ENCODE peak calls at places on chromosomes 16 and 17, in six cellular contexts. M is pancreas, K is prostate gland, N is lower lobe of right lung, W is psoas muscle, J is Panc1. P is an unnamed sample. For H3K4me1, the result is how much of the 10 kb centered on the place peaks cover.

GRCh38 chr17:51461578-51462004 is 201.2 kb downstream of the UTP18 start:
- DNase-seq in M (peak), N (peak), W (peak), J (peak), K (peak), P (peak)

GRCh38 chr16:24396350-24397271 is 140.5 kb downstream of the CACNG3 start:
- DNase-seq in W (no peak), J (no peak), K (no peak), M (no peak), N (no peak), P (peak)

GRCh38 chr17:34306466-34306865 is 12.8 kb upstream of the CCL8 start:
- DNase-seq in N (no peak), K (no peak), M (no peak), W (no peak), J (no peak), P (peak)

GRCh38 chr16:68636818-68637217 is 8.3 kb upstream of the CDH3 start:
- DNase-seq in W (no peak), J (no peak), K (no peak), N (no peak), M (no peak), P (no peak)

GRCh38 chr17:40499551-40500189 is 1.8 kb downstream of the TNS4 start:
- DNase-seq in K (peak), W (peak), M (peak), N (peak), J (no peak), P (peak)

GRCh38 chr16:22023505-22023904 is 15.6 kb downstream of the MOSMO start:
- DNase-seq in J (no peak), W (no peak), M (no peak), K (no peak), N (no peak), P (no peak)

GRCh38 chr17:3766783-3767182 is 34.2 kb downstream of the ITGAE start:
- DNase-seq in N (no peak), M (no peak), W (no peak), K (no peak), J (no peak), P (no peak)

GRCh38 chr16:64412578-64413280 is 709.1 kb downstream of the CDH11 start:
- DNase-seq in K (no peak), W (no peak), J (no peak), N (no peak), M (no peak), P (no peak)

GRCh38 chr17:65156835-65157565 is 19.8 kb downstream of the RGS9 start:
- DNase-seq in N (no peak), W (no peak), K (no peak), J (no peak), M (no peak), P (no peak)

GRCh38 chr17:75688209-75688771 is 21.2 kb downstream of the SAP30BP start:
- DNase-seq in M (peak), K (no peak), W (no peak), N (no peak), J (no peak), P (peak)

GRCh38 chr17:1627219-1627986 is 1.2 kb downstream of the SLC43A2 start:
- DNase-seq in K (no peak), W (peak), N (peak), M (no peak), J (no peak), P (no peak)

GRCh38 chr16:50611332-50611934 is 63.2 kb downstream of the NKD1 start:
- DNase-seq in M (peak), J (no peak), K (no peak), W (no peak), N (no peak), P (peak)

GRCh38 chr17:37779554-37779953 is 34.7 kb upstream of the HNF1B start:
- DNase-seq in W (no peak), K (no peak), N (no peak), J (no peak), M (no peak), P (no peak)

GRCh38 chr17:74525781-74526288 is 5.4 kb downstream of the CD300LB start:
- DNase-seq in J (no peak), N (no peak), K (no peak), M (no peak), W (no peak), P (no peak)

GRCh38 chr17:48553837-48554236 is 8.9 kb upstream of the HOXB2 start:
- DNase-seq in M (no peak), N (no peak), K (no peak), W (no peak), J (no peak), P (no peak)

GRCh38 chr17:67435122-67435521 is 58.0 kb downstream of the PITPNC1 start:
- DNase-seq in W (no peak), K (no peak), J (no peak), N (no peak), M (no peak), P (peak)

GRCh38 chr16:3112881-3113574 is 642 bp downstream of the ZNF205 start:
- DNase-seq in K (no peak), M (peak), N (no peak), W (no peak), J (no peak), P (no peak)

GRCh38 chr17:6098466-6099180 is 28.4 kb downstream of the WSCD1 start:
- DNase-seq in M (no peak), K (no peak), N (no peak), J (no peak), W (peak), P (peak)

GRCh38 chr16:58506241-58507194 is 6.6 kb downstream of the NDRG4 start:
- DNase-seq in W (peak), M (no peak), K (no peak), J (no peak), N (peak), P (no peak)

GRCh38 chr17:41519501-41520224 is 973 bp upstream of the KRT15 start:
- DNase-seq in N (no peak), M (peak), W (peak), J (no peak), K (peak), P (no peak)

GRCh38 chr16:57634171-57634570 is 5.7 kb downstream of the ADGRG1 start:
- DNase-seq in N (no peak), W (no peak), M (peak), J (no peak), K (no peak), P (no peak)

GRCh38 chr17:40399185-40399584 is 18.5 kb downstream of the TOP2A start:
- DNase-seq in N (no peak), W (no peak), M (no peak), J (peak), K (no peak), P (peak)

GRCh38 chr16:31714899-31715504 is 158.6 kb upstream of the ZNF267 start:
- DNase-seq in M (no peak), K (no peak), N (no peak), J (no peak), W (no peak), P (no peak)

GRCh38 chr16:31409433-31409832 is 16.3 kb downstream of the ITGAD start:
- DNase-seq in J (no peak), W (no peak), M (no peak), K (no peak), N (no peak), P (no peak)

GRCh38 chr17:65366102-65366844 is 195.2 kb downstream of the AXIN2 start:
- DNase-seq in J (no peak), K (no peak), M (no peak), N (no peak), W (no peak), P (no peak)

GRCh38 chr16:57795431-57795878 is 6.8 kb downstream of the KIFC3 start:
- DNase-seq in J (peak), W (no peak), K (peak), M (peak), N (peak), P (peak)

GRCh38 chr16:647173-647902 is 1.8 kb upstream of the WDR90 start:
- DNase-seq in J (no peak), N (no peak), M (peak), W (no peak), K (no peak), P (no peak)

GRCh38 chr16:85479972-85480726 is 133.0 kb upstream of the GSE1 start:
- DNase-seq in K (peak), J (no peak), M (no peak), N (peak), W (no peak), P (peak)

GRCh38 chr17:44219636-44220210 is at the start of gene UBTF:
- DNase-seq in N (peak), K (peak), W (peak), J (no peak), M (peak), P (peak)

GRCh38 chr17:58487589-58488427 is at the start of gene HSF5:
- DNase-seq in J (no peak), M (peak), N (peak), W (peak), K (no peak), P (no peak)

GRCh38 chr17:78114831-78115723 is 13.5 kb downstream of the TMC6 start:
- DNase-seq in W (peak), M (peak), J (no peak), N (no peak), K (peak), P (no peak)

GRCh38 chr16:14097182-14097951 is 26.2 kb downstream of the MRTFB start:
- DNase-seq in K (peak), M (no peak), J (no peak), W (no peak), N (no peak), P (no peak)

GRCh38 chr16:23949630-23950290 is 114.0 kb downstream of the PRKCB start:
- DNase-seq in K (no peak), W (no peak), J (no peak), M (no peak), N (peak), P (no peak)

GRCh38 chr16:19685176-19685575 is 32.9 kb downstream of the KNOP1 start:
- DNase-seq in M (no peak), K (no peak), N (no peak), W (no peak), J (no peak), P (no peak)

GRCh38 chr16:67164599-67165061 is at the start of gene HSF4:
- DNase-seq in K (peak), J (no peak), M (peak), N (peak), W (peak), P (peak)

GRCh38 chr16:67167588-67167987 is 2.8 kb upstream of the NOL3 start:
- DNase-seq in K (no peak), W (no peak), J (no peak), M (peak), N (no peak), P (no peak)

GRCh38 chr16:67165121-67166034 is 833 bp downstream of the HSF4 start:
- DNase-seq in N (no peak), M (peak), J (no peak), W (no peak), K (no peak), P (peak)

GRCh38 chr16:67166035-67166882 is 1.7 kb downstream of the HSF4 start:
- DNase-seq in M (peak), N (no peak), K (no peak), J (no peak), W (no peak), P (no peak)

GRCh38 chr16:67166883-67167168 is 2.3 kb downstream of the HSF4 start:
- DNase-seq in W (no peak), M (no peak), K (no peak), J (no peak), N (no peak), P (no peak)
- TF ChIP-seq CTCF in W (no peak), M (no peak), K (no peak), J (no peak), N (no peak), P (no peak)

GRCh38 chr16:89482824-89483220 is 7.5 kb downstream of the ANKRD11 start:
- DNase-seq in J (no peak), K (no peak), M (no peak), W (no peak), N (no peak), P (no peak)
- H3K4me1 ChIP-seq in J (half or more), K (under half), M (under half), W (half or more), N (half or more), P (under half)

GRCh38 chr16:16099320-16099719 is 124.0 kb downstream of the ABCC6 start:
- DNase-seq in J (no peak), W (no peak), K (peak), M (peak), N (no peak), P (no peak)

GRCh38 chr16:16095646-16096045 is 127.6 kb downstream of the ABCC6 start:
- DNase-seq in K (no peak), J (no peak), N (no peak), W (no peak), M (no peak), P (no peak)

GRCh38 chr16:16096858-16097213 is 126.5 kb downstream of the ABCC6 start:
- DNase-seq in W (no peak), K (no peak), J (no peak), N (no peak), M (no peak), P (no peak)

GRCh38 chr16:16093625-16094332 is 129.5 kb downstream of the ABCC6 start:
- DNase-seq in W (no peak), M (no peak), K (no peak), N (no peak), J (no peak), P (no peak)

GRCh38 chr16:16096161-16096857 is 127.0 kb downstream of the ABCC6 start:
- DNase-seq in J (no peak), W (no peak), N (no peak), M (no peak), K (peak), P (peak)
- TF ChIP-seq CTCF in J (no peak), W (no peak), N (no peak), M (no peak), K (no peak), P (peak)

DNA sequence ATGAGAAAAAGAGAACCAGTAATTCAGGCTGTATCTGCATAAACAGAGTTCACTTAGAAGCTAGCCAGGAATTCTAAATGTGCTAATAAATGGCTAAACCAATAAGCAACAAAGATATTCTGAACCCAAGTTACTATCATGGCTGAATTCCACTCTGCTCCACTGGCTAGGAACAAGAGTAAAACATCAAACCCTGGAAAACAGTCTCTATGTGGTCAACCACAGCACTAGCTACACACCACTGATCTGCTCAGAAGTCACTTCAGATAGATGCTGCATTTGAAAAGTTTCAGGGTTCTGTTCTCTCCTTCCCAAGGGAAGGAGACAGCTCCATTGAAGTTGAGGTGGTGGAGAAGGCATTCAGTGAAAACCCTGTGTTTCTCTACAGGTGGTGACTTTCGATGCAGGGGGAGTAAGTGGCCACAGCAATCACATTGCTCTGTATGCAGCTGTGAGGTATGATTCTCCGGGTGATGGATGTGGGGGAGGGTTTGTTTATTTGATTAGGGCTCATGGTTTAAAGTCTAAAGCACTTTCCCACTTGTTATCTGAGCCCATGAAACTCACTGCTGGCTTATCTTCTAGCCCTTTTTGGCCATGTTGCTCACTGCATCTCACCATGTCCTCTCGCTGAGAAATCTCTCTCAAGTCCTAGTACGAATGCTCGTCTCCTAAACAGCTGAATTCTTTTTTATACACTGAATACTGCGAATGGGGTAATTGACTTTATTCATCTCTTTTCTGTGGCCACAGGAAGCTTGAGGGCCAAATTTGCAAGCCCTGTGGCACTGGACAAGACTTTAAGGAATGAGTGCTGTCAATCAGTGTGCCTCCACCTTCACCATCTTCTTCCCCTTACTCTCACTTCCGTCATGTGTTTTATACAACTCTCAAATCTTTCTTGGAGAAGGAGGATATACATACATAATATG is 39.8 kb downstream of the CENPV start:
- DNase-seq in K (no peak), M (no peak), W (no peak), N (no peak), J (no peak), P (no peak)
- H3K4me1 ChIP-seq in K (under half), M (under half), W (under half), N (under half), J (under half), P (under half)

GRCh38 chr17:17813055-17813724 is 23.6 kb downstream of the SREBF1 start:
- DNase-seq in J (no peak), K (no peak), N (no peak), M (peak), W (no peak), P (no peak)
- TF ChIP-seq CTCF in J (no peak), K (no peak), N (no peak), M (no peak), W (no peak), P (no peak)

DNA sequence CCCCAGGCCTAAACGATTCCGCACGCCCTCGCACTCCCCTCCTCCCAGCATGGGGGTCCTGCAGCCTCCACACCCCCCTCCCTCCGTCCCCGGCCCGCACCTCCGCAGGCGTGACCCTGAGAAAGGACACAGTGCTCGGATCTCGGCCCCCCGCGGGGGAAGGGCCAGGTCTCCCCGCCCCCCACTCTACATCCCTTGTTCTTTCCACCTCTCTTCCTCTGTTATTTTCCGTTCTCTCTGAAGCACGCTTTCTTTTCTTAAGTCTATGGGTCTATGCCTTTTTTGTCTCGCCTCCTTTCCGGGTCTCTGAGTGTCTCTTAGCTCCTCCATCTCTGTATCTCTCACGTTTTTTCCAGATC is 2.0 kb upstream of the HES7 start:
- DNase-seq in W (peak), N (no peak), K (peak), J (no peak), M (peak), P (peak)
- H3K4me1 ChIP-seq in W (under half), N (half or more), K (under half), J (under half), M (under half), P (under half)

DNA sequence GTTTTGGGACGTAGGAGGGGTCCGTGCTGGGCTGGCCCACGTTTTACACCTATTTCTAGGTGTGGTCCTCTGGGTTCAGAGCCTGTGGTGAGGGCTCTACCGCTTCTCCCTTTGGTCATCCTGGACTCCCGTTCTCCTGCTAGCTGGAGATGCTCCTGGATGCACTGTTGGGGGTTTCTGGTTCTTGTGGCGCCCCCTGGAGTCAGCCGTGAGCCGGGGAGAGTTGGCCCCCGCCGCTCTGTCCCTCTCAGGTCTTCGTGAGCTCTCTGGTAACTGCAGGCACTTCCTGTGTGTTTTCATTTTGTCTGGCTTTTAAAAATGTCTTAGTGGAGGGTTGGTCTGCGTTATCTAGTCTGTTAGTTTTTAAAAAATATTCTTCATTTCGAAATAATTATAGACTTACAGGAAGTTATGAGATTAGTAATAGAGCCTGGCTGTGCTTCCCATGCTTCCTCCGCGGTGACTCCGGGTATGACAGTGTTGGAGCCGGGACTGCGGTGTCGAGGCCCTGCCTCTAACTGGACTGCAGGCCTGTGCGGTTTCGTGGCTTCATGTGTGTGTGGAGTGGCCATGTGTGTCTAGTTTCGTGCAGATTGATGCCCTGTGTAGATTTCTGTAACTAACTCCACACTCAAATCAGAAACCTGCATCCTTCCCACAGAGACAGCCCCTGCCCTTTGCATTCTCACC is 78.0 kb upstream of the ZNF750 start:
- DNase-seq in N (no peak), M (peak), W (no peak), J (no peak), K (no peak), P (peak)
- TF ChIP-seq CTCF in N (peak), M (peak), W (peak), J (no peak), K (peak), P (peak)

GRCh38 chr17:72635034-72635654 is 457.3 kb downstream of the SLC39A11 start:
- DNase-seq in K (no peak), N (no peak), M (no peak), W (no peak), J (no peak), P (no peak)
- H3K4me1 ChIP-seq in K (under half), N (under half), M (under half), W (under half), J (under half), P (under half)

DNA sequence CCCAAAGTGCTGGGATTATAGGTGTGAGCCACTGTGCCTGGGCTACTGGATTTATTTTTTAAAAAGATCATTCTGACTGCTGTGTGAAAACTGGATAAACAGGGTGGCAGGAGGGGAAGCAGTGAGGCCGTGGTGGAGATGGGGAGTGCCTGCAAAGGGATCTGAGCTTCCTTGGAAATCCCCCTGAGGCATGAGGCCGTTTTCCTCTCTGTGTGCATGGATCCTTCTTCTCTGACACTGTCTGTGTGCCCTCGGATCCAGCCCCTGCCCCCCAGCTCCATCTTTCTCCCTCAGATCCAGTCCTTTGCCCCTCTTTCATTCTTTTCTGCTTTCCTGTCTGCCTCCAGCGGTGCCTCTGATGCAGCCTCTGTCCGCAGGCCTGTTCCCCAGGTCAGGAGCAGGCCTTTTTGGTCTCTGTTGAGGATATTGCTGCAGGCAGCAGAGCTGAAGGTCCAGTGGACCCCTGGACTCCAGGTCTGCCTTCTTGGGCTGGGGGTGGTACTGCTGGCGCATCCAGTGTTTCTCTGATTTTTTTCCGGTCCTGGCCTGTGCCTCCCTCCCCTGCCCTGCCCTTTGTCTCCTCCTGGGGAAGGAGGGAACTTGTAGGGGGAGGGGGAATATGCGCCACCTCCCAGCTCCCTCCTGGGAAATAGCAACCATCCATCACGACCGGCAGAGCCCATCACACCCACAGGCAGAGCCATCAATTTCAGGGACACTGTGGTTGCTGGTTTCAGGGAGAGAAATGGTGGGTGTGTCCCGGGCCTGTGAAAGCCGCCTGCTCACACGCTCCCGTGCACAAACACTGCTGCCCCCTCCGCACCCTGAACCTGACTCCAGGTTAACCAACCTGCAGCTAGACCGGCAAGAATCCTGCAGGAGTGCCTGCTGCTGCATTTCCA is 17.0 kb downstream of the MGAT5B start:
- DNase-seq in M (peak), N (no peak), W (no peak), K (no peak), J (no peak), P (no peak)
- TF ChIP-seq CTCF in M (no peak), N (no peak), W (no peak), K (no peak), J (no peak), P (no peak)

P was measured in cardiac muscle cell.